ENCODE peak calls at places on chromosomes 7 and 10, in five cellular contexts. R, Y, B, P and X are unnamed samples.

GRCh38 chr10:29243750-29244149 is 45.1 kb upstream of the LYZL1 start:
- DNase-seq in P (peak), R (no peak), Y (no peak), B (no peak), X (no peak)

GRCh38 chr7:49111706-49112105 is 187.4 kb downstream of the CDC14C start:
- DNase-seq in R (no peak), B (no peak), P (no peak), Y (no peak), X (no peak)

GRCh38 chr7:68977709-68978108 is 620.6 kb upstream of the AUTS2 start:
- DNase-seq in R (no peak), Y (no peak), B (no peak), P (no peak), X (no peak)

GRCh38 chr7:47227762-47228177 is 354.1 kb downstream of the TNS3 start:
- DNase-seq in P (no peak), R (peak), B (no peak), Y (peak), X (no peak)

GRCh38 chr10:96714031-96714590 is 6.2 kb downstream of the PIK3AP1 start:
- DNase-seq in P (no peak), R (peak), B (no peak), Y (no peak), X (no peak)

GRCh38 chr7:56083150-56083785 is 9.5 kb downstream of the PHKG1 start:
- DNase-seq in Y (peak), P (no peak), B (no peak), R (no peak), X (no peak)

GRCh38 chr7:100029591-100029990 is 14.2 kb downstream of the ZKSCAN1 start:
- DNase-seq in Y (no peak), P (no peak), B (no peak), R (no peak), X (no peak)

GRCh38 chr7:150631866-150632864 is at the start of gene GIMAP6:
- DNase-seq in P (no peak), R (no peak), Y (peak), B (no peak), X (no peak)

GRCh38 chr7:16051561-16052280 is 365.2 kb upstream of the MEOX2 start:
- DNase-seq in P (no peak), Y (no peak), B (no peak), R (peak), X (no peak)

GRCh38 chr7:77479536-77480088 is 57.5 kb upstream of the PTPN12 start:
- DNase-seq in B (no peak), Y (no peak), R (peak), P (no peak), X (no peak)

GRCh38 chr7:71244023-71244422 is 112.1 kb downstream of the GALNT17 start:
- DNase-seq in B (no peak), R (no peak), P (no peak), Y (peak), X (no peak)

GRCh38 chr10:121935702-121936101 is 7.9 kb upstream of the ATE1 start:
- DNase-seq in Y (no peak), R (no peak), P (peak), B (peak), X (no peak)

GRCh38 chr7:123024989-123025758 is 29.7 kb upstream of the TAS2R16 start:
- DNase-seq in R (no peak), Y (no peak), B (no peak), P (no peak), X (no peak)

GRCh38 chr10:112919721-112920120 is 30.3 kb upstream of the TCF7L2 start:
- DNase-seq in R (peak), P (no peak), Y (no peak), B (peak), X (peak)

GRCh38 chr7:2478800-2479199 is 2.6 kb upstream of the GRIFIN start:
- DNase-seq in B (peak), P (no peak), Y (no peak), R (no peak), X (no peak)

GRCh38 chr7:4682621-4683042 is 537 bp downstream of the FOXK1 start:
- DNase-seq in P (peak), R (peak), Y (peak), B (peak), X (no peak)

DNA sequence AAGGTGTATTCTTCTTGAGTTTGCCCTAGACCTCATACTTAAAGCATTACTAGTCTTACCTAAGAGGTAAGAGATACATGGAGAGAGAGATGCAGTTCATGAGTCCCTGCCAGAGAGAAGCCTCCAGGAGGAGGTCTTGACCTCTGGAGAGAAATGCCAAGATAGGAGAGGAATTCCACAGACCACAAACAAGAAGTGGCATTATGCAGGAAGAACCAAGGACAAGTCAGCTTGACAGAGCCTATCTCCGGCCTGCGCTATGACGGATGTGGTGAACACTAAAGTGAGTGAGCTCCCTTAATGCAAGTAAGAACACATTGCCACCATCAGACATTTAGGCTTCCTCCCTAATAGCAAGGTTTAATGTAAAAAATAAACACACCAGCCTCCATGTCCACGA is 27.9 kb upstream of the COL1A2 start:
- DNase-seq in Y (no peak), R (no peak), P (no peak), B (no peak), X (no peak)
- H3K27ac ChIP-seq in Y (peak), R (peak), P (no peak), B (no peak), X (no peak)

GRCh38 chr7:90518630-90519029 is 49.2 kb downstream of the PTTG1IP2 start:
- DNase-seq in R (no peak), B (no peak), Y (no peak), P (no peak), X (no peak)

GRCh38 chr7:90516257-90516656 is 46.8 kb downstream of the PTTG1IP2 start:
- DNase-seq in R (no peak), Y (no peak), B (no peak), P (no peak), X (no peak)

DNA sequence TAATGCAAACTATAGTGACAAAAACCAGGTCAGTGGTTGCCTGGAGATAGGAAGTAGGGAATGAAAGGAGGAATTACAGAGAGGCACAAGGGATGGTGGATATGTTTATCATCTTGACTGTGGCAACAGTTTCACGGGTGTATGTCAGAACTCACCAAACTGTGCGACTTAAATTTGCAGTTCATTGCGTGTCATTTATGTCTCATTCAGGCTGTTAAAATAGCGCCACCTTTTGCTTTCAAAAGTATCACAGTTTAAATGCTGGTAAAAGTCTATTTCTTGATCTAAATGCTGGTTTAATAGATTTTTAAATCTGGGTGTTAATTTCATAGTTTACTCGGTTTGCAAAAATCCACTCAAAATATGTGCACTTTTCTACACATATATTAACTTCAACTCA is 51.0 kb downstream of the PTTG1IP2 start:
- DNase-seq in B (no peak), R (peak), P (no peak), Y (no peak), X (no peak)
- TF ChIP-seq CTCF in B (no peak), R (peak), P (peak), Y (peak), X (peak)

DNA sequence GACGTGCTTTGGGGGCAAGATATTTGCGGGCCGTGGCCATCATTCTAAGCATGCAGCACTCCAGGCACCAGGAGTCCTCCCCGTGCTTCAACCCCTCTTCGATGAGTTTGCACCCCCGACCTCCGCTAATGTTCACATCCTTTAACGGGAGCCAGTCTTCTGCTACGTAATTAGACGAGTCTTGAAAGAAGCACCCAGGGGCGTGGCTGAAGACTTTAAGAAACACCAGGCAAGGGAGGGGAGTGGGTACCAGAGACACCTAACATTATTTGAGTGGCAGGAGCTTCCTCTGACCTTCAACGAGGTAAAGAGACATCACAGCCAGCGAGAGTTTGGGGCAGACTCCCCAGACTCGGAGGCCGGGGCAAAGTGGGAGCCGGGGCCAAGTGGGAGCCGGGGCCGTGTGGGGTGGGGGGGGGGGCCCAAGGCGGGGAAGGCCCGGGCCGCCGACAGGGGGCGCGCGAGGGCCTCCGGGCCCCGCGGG is 31.1 kb upstream of the TOMM7 start:
- DNase-seq in B (peak), Y (peak), R (no peak), P (peak), X (no peak)
- H3K27ac ChIP-seq in B (peak), Y (peak), R (peak), P (peak), X (peak)

GRCh38 chr7:50982626-50983025 is 199.9 kb upstream of the GRB10 start:
- DNase-seq in R (no peak), B (no peak), P (no peak), Y (no peak), X (no peak)
- TF ChIP-seq CTCF in R (no peak), B (no peak), P (no peak), Y (no peak), X (no peak)

GRCh38 chr10:16987129-16987670 is 142.4 kb downstream of the CUBN start:
- DNase-seq in R (peak), Y (no peak), P (no peak), B (no peak), X (peak)
- H3K27ac ChIP-seq in R (peak), Y (peak), P (peak), B (peak), X (no peak)

GRCh38 chr7:66643395-66643794 is 14.7 kb downstream of the KCTD7 start:
- DNase-seq in R (no peak), Y (no peak), P (no peak), B (no peak), X (no peak)
- TF ChIP-seq CTCF in R (no peak), Y (no peak), P (no peak), B (no peak), X (no peak)

GRCh38 chr7:121182281-121182680 is 146.5 kb upstream of the WNT16 start:
- DNase-seq in R (no peak), B (no peak), Y (no peak), P (no peak), X (no peak)
- H3K27ac ChIP-seq in R (no peak), B (no peak), Y (no peak), P (no peak), X (no peak)

GRCh38 chr7:45104844-45105587 is 6.5 kb downstream of the TBRG4 start:
- DNase-seq in B (no peak), P (no peak), Y (no peak), R (no peak), X (no peak)
- TF ChIP-seq CTCF in B (no peak), P (no peak), Y (no peak), R (no peak), X (no peak)

GRCh38 chr10:73576178-73576889 is 14.8 kb downstream of the USP54 start:
- DNase-seq in R (peak), B (peak), P (no peak), Y (no peak), X (no peak)

GRCh38 chr10:73581912-73582311 is 9.2 kb downstream of the USP54 start:
- DNase-seq in R (no peak), Y (no peak), B (no peak), P (no peak), X (no peak)

GRCh38 chr10:73576890-73577591 is 14.1 kb downstream of the USP54 start:
- DNase-seq in R (no peak), Y (no peak), B (no peak), P (no peak), X (no peak)

DNA sequence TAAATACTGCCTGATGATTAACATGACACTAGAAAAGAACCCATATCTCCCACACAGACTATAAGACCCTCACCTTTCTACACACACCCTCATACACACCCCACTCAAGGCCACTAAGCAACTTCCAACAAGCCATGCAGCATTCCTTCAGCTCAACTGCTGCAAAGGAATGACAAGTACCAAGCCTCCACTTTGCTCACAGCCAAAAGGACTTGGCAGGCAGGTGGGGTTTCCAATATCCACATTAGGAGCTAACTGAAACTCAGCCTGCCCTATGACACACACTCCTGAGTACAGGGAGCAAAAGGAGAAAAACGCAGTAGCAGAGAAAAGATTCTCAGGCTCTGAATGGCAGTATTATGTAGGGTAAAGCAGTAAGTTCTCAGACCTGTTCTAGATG is 13.4 kb downstream of the USP54 start:
- DNase-seq in Y (peak), B (peak), P (peak), R (peak), X (no peak)
- H3K27ac ChIP-seq in Y (peak), B (peak), P (peak), R (no peak), X (no peak)